ENCODE peak calls at places on chromosomes 7 and 10, in four cellular contexts. R, T, X and J are unnamed samples.

GRCh38 chr7:144821069-144821468 is 14.8 kb downstream of the TPK1 start:
- DNase-seq in X (peak), T (no peak), R (no peak), J (no peak)

GRCh38 chr10:87605656-87606308 is 53.9 kb upstream of the PAPSS2 start:
- DNase-seq in R (no peak), X (no peak), T (no peak), J (no peak)

GRCh38 chr10:15690031-15690430 is 29.7 kb downstream of the ITGA8 start:
- DNase-seq in R (no peak), X (no peak), T (no peak), J (no peak)

GRCh38 chr7:55244346-55244745 is 120.8 kb upstream of the LANCL2 start:
- DNase-seq in T (no peak), R (no peak), X (no peak), J (no peak)

GRCh38 chr7:2195403-2196246 is 37.1 kb downstream of the MAD1L1 start:
- DNase-seq in X (no peak), T (no peak), R (no peak), J (no peak)

GRCh38 chr10:8416755-8417154 is 362.3 kb downstream of the GATA3 start:
- DNase-seq in T (no peak), X (no peak), R (no peak), J (no peak)

GRCh38 chr10:42637648-42638052 is 720 bp downstream of the ZNF33B start:
- DNase-seq in R (no peak), T (no peak), X (no peak), J (no peak)

GRCh38 chr7:28433604-28434254 is 21.4 kb downstream of the CREB5 start:
- DNase-seq in T (no peak), R (no peak), X (no peak), J (peak)

GRCh38 chr10:94125856-94126255 is 132.1 kb downstream of the PLCE1 start:
- DNase-seq in R (no peak), X (no peak), T (no peak), J (no peak)

GRCh38 chr10:88962336-88962735 is 9.8 kb upstream of the ACTA2 start:
- DNase-seq in X (no peak), T (no peak), R (no peak), J (no peak)

GRCh38 chr7:55100172-55100961 is 81.5 kb downstream of the EGFR start:
- DNase-seq in T (no peak), X (no peak), R (no peak), J (no peak)

GRCh38 chr7:134920026-134920758 is 66.1 kb upstream of the AGBL3 start:
- DNase-seq in T (no peak), X (no peak), R (no peak), J (no peak)

GRCh38 chr10:68188835-68189234 is 43.1 kb downstream of the ATOH7 start:
- DNase-seq in X (no peak), T (no peak), R (no peak), J (no peak)

GRCh38 chr10:110141747-110142625 is 65.4 kb upstream of the MXI1 start:
- DNase-seq in T (no peak), X (no peak), R (peak), J (no peak)

GRCh38 chr7:107785926-107786325 is 17.1 kb downstream of the SLC26A3 start:
- DNase-seq in X (no peak), T (no peak), R (no peak), J (no peak)

GRCh38 chr7:801940-802364 is 30.3 kb upstream of the SUN1 start:
- DNase-seq in X (no peak), R (no peak), T (no peak), J (no peak)

GRCh38 chr10:100155936-100156335 is 29.9 kb downstream of the ERLIN1 start:
- DNase-seq in X (no peak), R (no peak), T (no peak), J (no peak)

GRCh38 chr7:78634073-78634472 is 819.4 kb downstream of the MAGI2 start:
- DNase-seq in T (no peak), R (no peak), X (no peak), J (no peak)

GRCh38 chr7:144473908-144474307 is 70.4 kb upstream of the NOBOX start:
- DNase-seq in T (no peak), X (no peak), R (no peak), J (no peak)

GRCh38 chr10:76839276-76839675 is 798.3 kb downstream of the KCNMA1 start:
- DNase-seq in X (no peak), R (no peak), T (no peak), J (no peak)

GRCh38 chr7:21142081-21142480 is 285.8 kb upstream of the SP4 start:
- DNase-seq in T (no peak), R (no peak), X (no peak), J (no peak)

GRCh38 chr7:133314084-133314483 is 61.2 kb downstream of the EXOC4 start:
- DNase-seq in X (no peak), T (no peak), R (no peak), J (no peak)

GRCh38 chr10:116170815-116171250 is 102.2 kb downstream of the GFRA1 start:
- DNase-seq in T (no peak), R (no peak), X (no peak), J (no peak)

GRCh38 chr10:36765777-36766176 is 359.6 kb upstream of the ANKRD30A start:
- DNase-seq in T (no peak), R (no peak), X (no peak), J (no peak)

GRCh38 chr10:61548371-61548770 is 95.2 kb upstream of the TMEM26 start:
- DNase-seq in X (no peak), R (no peak), T (no peak), J (no peak)

GRCh38 chr10:12588091-12588850 is 238.9 kb downstream of the CAMK1D start:
- DNase-seq in X (no peak), R (no peak), T (no peak), J (no peak)

GRCh38 chr10:37860494-37861190 is 3.2 kb upstream of the ZNF248 start:
- DNase-seq in X (no peak), R (peak), T (no peak), J (no peak)

GRCh38 chr10:9305018-9305655 is 1250.6 kb downstream of the GATA3 start:
- DNase-seq in T (no peak), X (no peak), R (peak), J (no peak)

GRCh38 chr10:31404640-31405039 is 85.6 kb downstream of the ZEB1 start:
- DNase-seq in T (no peak), X (no peak), R (peak), J (no peak)

GRCh38 chr10:31399171-31399570 is 80.2 kb downstream of the ZEB1 start:
- DNase-seq in T (no peak), X (no peak), R (no peak), J (no peak)

GRCh38 chr10:31397852-31398251 is 78.8 kb downstream of the ZEB1 start:
- DNase-seq in R (no peak), X (no peak), T (no peak), J (no peak)

GRCh38 chr10:31399631-31400030 is 80.6 kb downstream of the ZEB1 start:
- DNase-seq in T (no peak), R (no peak), X (no peak), J (no peak)

GRCh38 chr10:31401287-31401686 is 82.3 kb downstream of the ZEB1 start:
- DNase-seq in X (no peak), R (no peak), T (no peak), J (no peak)
- TF ChIP-seq TCF7 in X (no peak), R (no peak), T (no peak), J (no peak)

GRCh38 chr7:22628112-22628511 is 98.9 kb upstream of the IL6 start:
- DNase-seq in R (no peak), T (no peak), X (no peak), J (no peak)
- TF ChIP-seq TCF7 in R (no peak), T (no peak), X (no peak), J (no peak)

GRCh38 chr7:39745320-39745719 is 121.9 kb downstream of the RALA start:
- DNase-seq in R (no peak), X (no peak), T (no peak), J (no peak)

GRCh38 chr7:39744620-39745019 is 121.2 kb downstream of the RALA start:
- DNase-seq in X (no peak), T (no peak), R (no peak), J (no peak)

GRCh38 chr7:39746162-39746782 is 122.9 kb downstream of the RALA start:
- DNase-seq in T (peak), X (no peak), R (peak), J (peak)

DNA sequence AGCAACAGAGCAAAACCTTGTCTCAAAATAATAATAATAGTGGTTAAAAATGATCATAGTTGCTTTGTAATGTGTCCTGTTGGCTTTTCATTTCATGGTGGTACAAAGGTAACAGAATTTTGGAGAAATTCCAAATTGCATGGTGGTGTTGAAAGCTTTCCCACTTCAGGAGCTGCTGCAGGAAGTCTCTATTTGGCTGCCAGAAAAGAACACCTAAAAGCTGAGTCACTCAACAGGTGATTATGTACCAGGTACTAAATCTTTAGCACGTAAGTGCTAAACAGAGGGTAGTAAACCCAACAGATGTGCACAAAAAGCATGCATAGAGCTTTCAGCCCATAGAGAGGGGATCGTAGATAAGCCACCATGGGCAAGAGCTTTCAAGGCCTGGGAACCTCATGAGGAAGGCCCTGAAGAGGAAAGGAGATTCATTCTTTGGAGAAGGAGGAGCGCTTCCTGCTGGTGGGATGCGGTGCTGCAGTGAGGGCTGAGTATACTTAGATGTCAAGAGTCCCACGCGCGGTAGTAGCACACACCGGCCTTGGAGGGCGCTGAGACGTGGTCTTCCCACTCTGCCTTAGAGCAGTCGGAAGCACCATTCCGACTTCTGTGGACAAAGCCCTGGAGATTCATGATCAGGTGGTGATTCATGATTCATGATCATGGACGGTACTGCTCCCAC is 118.7 kb downstream of the RALA start:
- DNase-seq in R (no peak), T (peak), X (no peak), J (peak)
- TF ChIP-seq TCF7 in R (no peak), T (no peak), X (no peak), J (no peak)

DNA sequence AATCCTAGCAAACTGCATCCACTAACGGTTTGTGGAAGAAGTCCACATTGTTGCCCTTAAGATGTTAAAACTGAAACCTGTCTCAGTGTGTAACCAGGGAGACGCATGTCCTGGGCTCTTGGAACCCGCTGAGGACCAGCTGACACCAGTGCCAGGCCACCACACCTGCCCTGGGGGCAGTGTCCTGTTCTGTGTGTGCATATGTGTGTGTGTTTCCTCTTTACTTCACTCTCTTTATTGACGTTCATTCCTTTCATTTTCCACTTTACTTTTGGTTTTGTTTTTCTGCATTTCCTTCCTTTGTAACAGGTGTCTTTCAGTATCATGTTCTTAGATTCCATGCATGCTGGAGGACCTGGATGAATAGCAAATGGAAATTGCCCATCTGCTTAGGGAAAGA is 83.8 kb downstream of the TEX36 start:
- DNase-seq in X (no peak), R (no peak), T (no peak), J (no peak)
- TF ChIP-seq TCF7 in X (no peak), R (no peak), T (no peak), J (no peak)

DNA sequence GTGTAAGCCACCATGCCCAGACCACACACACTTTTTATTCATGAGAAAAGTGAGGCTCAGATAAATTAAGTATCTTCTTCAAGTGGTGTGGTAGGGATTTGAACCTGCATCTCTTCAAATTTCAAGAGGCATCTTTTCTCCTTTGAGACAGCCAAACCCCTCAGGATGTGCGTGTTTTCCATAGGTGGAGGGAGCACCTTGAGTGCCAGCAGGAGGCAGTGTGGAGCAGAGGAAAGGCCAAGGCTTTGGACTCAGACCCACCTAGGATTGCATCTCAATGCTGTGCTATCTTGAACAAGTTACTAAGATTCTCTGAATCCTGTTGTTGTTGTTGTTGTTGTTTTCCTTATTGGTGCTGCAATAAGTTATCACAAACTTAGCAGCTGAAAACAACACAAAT is 40.2 kb upstream of the MYL10 start:
- DNase-seq in T (peak), R (no peak), X (no peak), J (peak)
- TF ChIP-seq TCF7 in T (no peak), R (no peak), X (no peak), J (no peak)

GRCh38 chr10:22389856-22390589 is 44.7 kb downstream of the SPAG6 start:
- DNase-seq in R (no peak), X (no peak), T (peak), J (no peak)
- TF ChIP-seq TCF7 in R (no peak), X (no peak), T (no peak), J (no peak)

DNA sequence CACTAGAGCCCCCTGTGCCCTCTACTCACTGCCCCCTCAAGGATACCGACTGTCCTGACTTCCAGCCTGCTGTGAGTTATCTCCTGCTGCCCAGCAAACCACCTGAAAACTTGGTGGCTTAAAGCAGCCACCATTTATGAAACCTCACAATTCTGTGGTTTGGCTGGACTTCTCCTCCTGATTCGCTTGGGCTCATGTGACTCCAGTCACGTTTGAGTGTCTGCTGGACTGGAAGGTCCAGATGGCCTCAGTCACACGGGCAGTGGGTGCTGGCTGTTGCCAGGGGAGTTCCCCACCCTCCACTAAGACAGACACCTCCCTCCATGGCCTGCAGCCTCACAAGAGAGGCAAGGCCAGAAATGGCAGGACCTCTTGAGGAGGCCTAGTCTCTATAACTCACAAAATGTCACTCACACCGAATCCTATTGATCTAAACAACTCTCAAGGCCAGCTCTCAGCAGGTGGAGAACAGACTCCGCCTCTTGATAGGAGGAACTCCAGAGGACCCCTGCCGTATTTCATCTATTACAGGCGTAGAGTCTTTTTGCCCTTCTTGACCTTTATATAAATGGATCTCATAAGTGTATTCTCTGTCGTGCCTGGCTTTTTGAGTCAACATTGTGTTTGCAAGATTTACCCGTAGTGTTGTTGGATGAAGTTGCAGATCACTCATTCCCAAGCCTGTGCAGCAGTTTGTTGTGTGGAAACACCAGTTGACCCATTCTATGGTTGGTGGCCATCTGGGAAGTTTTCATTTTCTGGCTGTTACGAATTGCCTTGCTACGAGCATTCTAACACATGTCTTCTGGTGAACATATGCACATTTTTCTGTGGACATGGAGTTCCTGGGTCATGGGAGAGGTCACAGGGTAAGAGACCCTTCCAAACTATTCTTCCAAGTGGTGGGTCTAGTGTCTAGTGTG is 48.3 kb downstream of the ZMIZ1 start:
- DNase-seq in T (no peak), X (peak), R (no peak), J (no peak)
- TF ChIP-seq TCF7 in T (no peak), X (no peak), R (no peak), J (no peak)

GRCh38 chr10:119740096-119740495 is 14.2 kb downstream of the INPP5F start:
- DNase-seq in T (no peak), R (no peak), X (no peak), J (no peak)

GRCh38 chr10:119747940-119748339 is 22.1 kb downstream of the INPP5F start:
- DNase-seq in X (no peak), R (no peak), T (no peak), J (no peak)

GRCh38 chr10:119738962-119739361 is 13.1 kb downstream of the INPP5F start:
- DNase-seq in R (no peak), X (no peak), T (no peak), J (no peak)

GRCh38 chr10:119737827-119738226 is 12.0 kb downstream of the INPP5F start:
- DNase-seq in T (peak), R (no peak), X (no peak), J (no peak)

DNA sequence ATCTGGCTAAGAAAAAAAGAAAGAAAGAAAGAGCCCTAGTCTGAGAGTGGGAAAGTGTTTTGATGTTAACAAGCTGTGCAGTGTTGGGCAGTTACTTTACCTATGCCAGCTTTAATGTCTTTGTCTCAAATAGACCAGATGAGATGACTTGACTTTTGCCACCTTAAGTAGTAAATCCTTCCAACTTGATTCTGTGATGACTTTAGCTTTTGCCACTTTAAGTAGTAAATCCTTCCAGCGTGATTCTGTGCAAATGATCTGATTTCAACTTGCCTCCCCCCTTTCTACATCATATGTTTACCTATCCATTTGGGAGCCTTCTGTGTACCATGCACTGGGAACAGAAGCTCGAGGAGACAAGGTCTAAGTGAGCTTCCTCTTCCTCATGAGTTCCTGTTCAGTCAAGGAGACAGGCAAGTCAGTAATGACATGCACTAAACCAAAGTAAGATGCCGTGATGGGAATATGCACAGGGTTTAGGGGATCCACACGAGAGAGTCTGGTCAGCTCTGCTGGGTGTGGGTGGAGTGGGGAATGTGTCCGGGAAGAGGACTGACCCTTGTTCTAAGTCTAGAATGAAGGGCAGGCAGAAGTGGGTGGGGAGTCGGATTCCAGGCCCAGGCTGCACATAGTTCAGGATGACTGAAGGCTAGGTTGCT is 17.3 kb downstream of the INPP5F start:
- DNase-seq in X (no peak), R (no peak), T (no peak), J (no peak)
- TF ChIP-seq TCF7 in X (no peak), R (no peak), T (no peak), J (no peak)